ENCODE peak calls at places on chromosomes 5 and 9, in seven cellular contexts. A, O, M, B, C, R and J are unnamed samples.

GRCh38 chr9:128068656-128069221 is 707 bp downstream of the SLC25A25 start:
- DNase-seq in C (no peak), B (peak), A (no peak), R (no peak), O (no peak), M (peak), J (peak)

GRCh38 chr5:5011151-5011550 is 129.0 kb upstream of the ADAMTS16 start:
- DNase-seq in M (no peak), R (no peak), A (no peak), C (no peak), B (no peak), O (no peak), J (no peak)

GRCh38 chr5:169347786-169348185 is 46.8 kb upstream of the SLIT3 start:
- DNase-seq in C (no peak), R (no peak), A (no peak), B (no peak), M (no peak), O (no peak), J (no peak)

GRCh38 chr5:147713550-147714295 is 68.8 kb downstream of the JAKMIP2 start:
- DNase-seq in B (no peak), R (peak), O (no peak), M (no peak), C (no peak), A (no peak), J (no peak)

GRCh38 chr9:13330396-13331004 is 51.0 kb upstream of the MPDZ start:
- DNase-seq in O (no peak), B (no peak), C (no peak), M (no peak), R (no peak), A (peak), J (no peak)

GRCh38 chr5:167813381-167813780 is 478.1 kb upstream of the WWC1 start:
- DNase-seq in M (no peak), C (no peak), A (no peak), O (no peak), R (peak), B (no peak), J (no peak)

GRCh38 chr9:83475741-83476140 is 62.5 kb downstream of the FRMD3 start:
- DNase-seq in A (no peak), C (no peak), B (no peak), O (no peak), M (no peak), R (peak), J (no peak)

GRCh38 chr9:137694962-137695875 is 76.4 kb downstream of the EHMT1 start:
- DNase-seq in R (peak), B (no peak), C (peak), M (peak), O (peak), A (peak), J (peak)

GRCh38 chr9:133700861-133701320 is 37.3 kb downstream of the SARDH start:
- DNase-seq in O (no peak), M (no peak), C (no peak), B (peak), R (no peak), A (no peak), J (no peak)

GRCh38 chr5:68533571-68534051 is 318.1 kb downstream of the PIK3R1 start:
- DNase-seq in R (no peak), A (no peak), O (no peak), M (no peak), B (no peak), C (no peak), J (no peak)
- H3K27ac ChIP-seq in R (no peak), A (no peak), O (no peak), M (no peak), B (no peak), C (no peak), J (no peak)

DNA sequence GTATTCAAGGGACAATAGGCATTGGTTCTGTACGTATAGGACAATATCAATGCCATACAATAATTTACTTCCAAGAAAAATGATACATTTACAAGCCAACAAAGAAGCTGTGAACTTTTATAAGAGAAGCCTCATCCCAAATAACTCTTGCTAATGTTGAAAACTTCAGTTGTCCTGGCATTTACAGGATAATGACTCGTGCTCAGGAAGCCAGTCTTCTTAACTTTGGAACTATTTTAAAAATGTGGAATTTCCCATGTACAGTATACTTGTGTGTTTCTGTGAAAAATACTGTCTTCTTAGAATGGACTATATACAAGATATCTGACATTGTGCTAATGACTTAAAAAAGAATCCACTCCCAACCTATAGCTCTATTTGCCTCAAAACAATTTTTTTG is 1479.3 kb upstream of the CDH9 start:
- DNase-seq in A (no peak), M (no peak), B (no peak), R (peak), O (no peak), C (no peak), J (no peak)
- H3K27ac ChIP-seq in A (no peak), M (no peak), B (no peak), R (no peak), O (no peak), C (no peak), J (no peak)

DNA sequence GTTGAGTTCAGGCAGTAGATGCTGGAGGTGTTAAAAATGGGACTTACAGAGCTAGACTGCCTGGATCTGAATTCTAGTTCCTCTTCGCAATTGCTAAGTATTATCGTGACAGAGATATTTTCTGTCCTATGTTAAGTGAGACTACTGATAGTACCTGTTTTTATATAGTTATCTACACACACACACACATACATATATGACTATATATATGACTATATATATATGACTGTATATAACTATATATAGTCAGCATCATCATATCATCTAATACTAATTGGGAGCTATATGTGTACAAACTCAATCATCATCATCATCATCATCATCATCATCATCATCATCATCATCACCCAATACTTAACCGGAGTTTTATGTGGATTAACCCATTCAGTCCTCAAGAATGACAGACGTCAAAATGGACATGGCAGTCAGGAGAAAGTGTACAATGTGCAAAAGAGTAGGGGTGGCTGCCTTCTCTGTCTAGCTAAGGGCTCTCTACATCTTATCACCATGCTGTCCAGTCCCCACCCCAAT is 7.3 kb downstream of the PIK3R1 start:
- DNase-seq in B (no peak), O (no peak), M (no peak), A (no peak), R (no peak), C (no peak), J (no peak)
- H3K27ac ChIP-seq in B (no peak), O (no peak), M (no peak), A (peak), R (no peak), C (no peak), J (no peak)

DNA sequence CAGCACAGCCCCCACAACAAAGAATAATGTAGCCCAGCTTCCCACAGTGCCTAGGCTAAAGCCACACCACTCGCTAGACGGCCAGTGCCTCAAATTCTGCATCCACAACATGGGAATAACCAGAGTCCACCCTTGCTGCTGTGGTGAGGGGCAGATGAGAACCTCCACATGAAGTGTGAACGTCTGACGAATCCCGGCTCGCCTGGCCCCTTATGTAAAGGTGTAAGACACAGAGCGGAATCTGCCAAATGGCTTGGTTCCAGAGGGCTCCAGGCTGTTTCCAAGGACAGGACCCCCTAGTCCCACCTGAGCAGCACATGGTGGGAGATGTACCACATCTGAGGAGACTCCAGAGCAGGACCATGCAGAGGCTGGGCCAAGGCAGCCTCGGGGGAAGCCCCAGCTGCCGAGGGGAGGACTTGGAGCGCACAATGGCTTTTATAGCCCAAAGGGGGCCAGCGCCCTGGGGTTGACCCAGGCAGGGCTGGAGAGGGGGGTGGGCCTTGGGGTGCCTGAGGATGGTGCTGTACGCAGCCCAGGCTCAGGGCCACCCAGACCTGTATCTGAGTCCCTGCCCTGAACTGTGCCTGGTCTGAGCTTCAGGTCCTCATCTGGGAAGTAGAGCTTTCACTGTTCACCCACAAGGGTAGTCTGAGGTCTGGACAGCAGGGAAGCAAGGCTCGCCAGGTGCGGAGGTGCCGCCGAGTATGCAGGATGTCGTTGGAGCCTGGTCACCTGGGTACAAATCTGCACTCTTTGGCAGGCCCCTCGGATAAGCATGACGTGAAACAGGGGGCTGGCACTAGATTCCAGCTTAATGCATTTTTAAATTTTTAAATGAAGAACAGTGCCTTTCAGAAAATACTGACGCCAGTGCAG is 24.9 kb upstream of the SLC25A51 start:
- DNase-seq in B (no peak), O (no peak), M (no peak), C (no peak), A (no peak), R (no peak), J (no peak)
- H3K27ac ChIP-seq in B (no peak), O (peak), M (no peak), C (no peak), A (no peak), R (no peak), J (peak)

DNA sequence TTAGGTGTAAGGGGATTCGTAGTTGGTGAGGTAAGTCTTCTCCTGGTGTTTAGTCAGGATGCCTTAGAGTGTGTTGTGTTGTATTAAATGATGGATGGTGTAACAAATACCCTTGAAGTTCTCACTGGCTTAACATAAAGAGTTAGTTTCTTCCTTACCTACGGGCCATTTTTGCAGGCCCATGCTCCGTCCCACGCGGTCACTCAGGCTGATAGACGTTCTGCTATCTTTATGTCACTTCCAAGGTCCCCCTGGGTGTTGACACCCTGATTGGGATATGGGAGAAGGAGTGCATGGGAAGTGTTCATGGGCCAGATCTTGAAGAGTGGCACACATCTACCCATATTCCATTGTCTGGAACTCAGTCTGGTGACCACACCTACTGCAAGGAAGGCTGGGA is 214.0 kb downstream of the MAST4 start:
- DNase-seq in C (no peak), R (no peak), O (no peak), A (no peak), M (no peak), B (no peak), J (no peak)
- H3K27ac ChIP-seq in C (no peak), R (no peak), O (no peak), A (no peak), M (no peak), B (no peak), J (no peak)

GRCh38 chr9:136366826-136367225 is 3.3 kb upstream of the DNLZ start:
- DNase-seq in R (no peak), M (no peak), C (no peak), A (no peak), O (no peak), B (no peak), J (no peak)
- H3K27ac ChIP-seq in R (no peak), M (no peak), C (no peak), A (no peak), O (no peak), B (no peak), J (no peak)

GRCh38 chr9:98206754-98207153 is 14.3 kb upstream of the CORO2A start:
- DNase-seq in M (no peak), R (no peak), A (no peak), B (no peak), O (no peak), C (no peak), J (no peak)
- H3K27ac ChIP-seq in M (no peak), R (no peak), A (no peak), B (no peak), O (no peak), C (no peak), J (no peak)

DNA sequence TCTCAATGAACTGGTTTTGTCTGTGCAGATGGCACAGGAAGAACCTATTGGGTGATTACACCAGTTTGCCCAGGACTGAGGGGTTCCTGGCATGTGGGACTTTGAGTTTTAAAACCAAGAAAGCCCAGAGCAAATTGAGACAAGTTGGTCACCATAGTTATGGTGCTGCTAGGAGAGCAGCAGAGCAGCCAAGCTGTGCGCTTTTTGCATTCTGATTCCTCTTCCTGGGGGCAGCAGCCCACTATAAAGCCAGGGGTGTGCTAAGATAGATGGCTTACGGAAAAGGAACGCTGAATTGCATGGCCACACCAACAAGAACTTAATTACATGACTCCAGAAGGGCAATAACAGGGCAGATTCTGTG is 49.7 kb downstream of the TIMD4 start:
- DNase-seq in B (no peak), M (no peak), A (no peak), R (no peak), O (no peak), C (no peak), J (no peak)
- H3K27ac ChIP-seq in B (no peak), M (peak), A (no peak), R (no peak), O (no peak), C (no peak), J (no peak)

GRCh38 chr5:65808818-65809217 is 86.8 kb downstream of the NLN start:
- DNase-seq in R (peak), B (no peak), O (peak), A (no peak), C (no peak), M (no peak), J (no peak)
- H3K27ac ChIP-seq in R (peak), B (no peak), O (no peak), A (no peak), C (no peak), M (no peak), J (peak)